ENCODE peak calls at places on chromosomes 3 and 15, in eight cellular contexts. B is dorsolateral prefrontal cortex; N is cardiac muscle cell; Z is thyroid gland; P is CD4-positive, alpha-beta T cell; A is AG10803; J is coronary artery; Y is A673. X is an unnamed sample.
A peak's percentile ranks its signal among the peaks of the same experiment; 100 is the strongest.

GRCh38 chr3:135449046-135449445 is 516.5 kb upstream of the PPP2R3A start:
- DNase-seq in P (no peak), B (no peak), A (no peak), J (no peak), Y (no peak), Z (no peak), N (no peak), X (no peak)

GRCh38 chr3:129688310-129688895 is 81.9 kb upstream of the PLXND1 start:
- DNase-seq in J (peak; percentile 74), Z (peak; percentile 77), A (peak; percentile 72), N (peak; percentile 65), P (no peak), B (peak; percentile 84), Y (peak; percentile 89), X (peak; percentile 30)

GRCh38 chr15:78239811-78240210 is 5.4 kb upstream of the ACSBG1 start:
- DNase-seq in J (no peak), Z (no peak), P (no peak), Y (no peak), N (no peak), A (no peak), B (no peak), X (no peak)

GRCh38 chr3:138003069-138003468 is 6.9 kb upstream of the CLDN18 start:
- DNase-seq in N (no peak), A (no peak), B (no peak), J (no peak), Y (no peak), Z (no peak), P (no peak), X (no peak)

GRCh38 chr15:70127288-70127746 is 29.6 kb upstream of the TLE3 start:
- DNase-seq in Z (no peak), P (no peak), Y (no peak), B (peak; percentile 8), N (no peak), A (no peak), J (no peak), X (no peak)

GRCh38 chr3:191085091-191085490 is 114.0 kb upstream of the OSTN start:
- DNase-seq in N (no peak), Y (no peak), P (no peak), J (no peak), A (peak; percentile 76), B (no peak), Z (no peak), X (no peak)

GRCh38 chr3:10160346-10160745 is 4.4 kb upstream of the IRAK2 start:
- DNase-seq in Z (no peak), N (no peak), P (no peak), B (no peak), A (peak; percentile 71), Y (peak; percentile 76), J (no peak), X (no peak)

GRCh38 chr3:161072076-161072697 is 33.0 kb downstream of the B3GALNT1 start:
- DNase-seq in J (no peak), A (no peak), B (no peak), Z (no peak), P (no peak), N (no peak), Y (no peak), X (no peak)

GRCh38 chr3:165523801-165524200 is 313.4 kb downstream of the BCHE start:
- DNase-seq in Z (no peak), B (no peak), A (no peak), Y (no peak), N (no peak), P (no peak), J (no peak), X (no peak)

GRCh38 chr3:160747437-160747836 is 8.6 kb upstream of the PPM1L start:
- DNase-seq in Z (no peak), N (no peak), A (no peak), P (no peak), Y (no peak), J (no peak), B (no peak), X (no peak)

GRCh38 chr3:148755570-148755969 is 57.9 kb downstream of the AGTR1 start:
- DNase-seq in P (no peak), Z (no peak), J (no peak), Y (no peak), N (no peak), A (no peak), B (no peak), X (no peak)

GRCh38 chr15:60795471-60795870 is 316.5 kb upstream of the ICE2 start:
- DNase-seq in J (no peak), Z (no peak), Y (no peak), A (no peak), P (no peak), B (no peak), N (no peak), X (no peak)

GRCh38 chr3:159779883-159780282 is 208.8 kb upstream of the IL12A start:
- DNase-seq in A (no peak), P (no peak), J (no peak), Y (no peak), Z (no peak), N (no peak), B (no peak), X (no peak)

GRCh38 chr15:70299931-70300858 is 202.5 kb upstream of the TLE3 start:
- DNase-seq in P (peak; percentile 55), Y (no peak), Z (no peak), B (no peak), N (no peak), J (no peak), A (no peak), X (no peak)

GRCh38 chr15:65752151-65752700 is 39.9 kb downstream of the DENND4A start:
- DNase-seq in Z (no peak), B (no peak), Y (no peak), A (no peak), N (no peak), P (no peak), J (no peak), X (no peak)

DNA sequence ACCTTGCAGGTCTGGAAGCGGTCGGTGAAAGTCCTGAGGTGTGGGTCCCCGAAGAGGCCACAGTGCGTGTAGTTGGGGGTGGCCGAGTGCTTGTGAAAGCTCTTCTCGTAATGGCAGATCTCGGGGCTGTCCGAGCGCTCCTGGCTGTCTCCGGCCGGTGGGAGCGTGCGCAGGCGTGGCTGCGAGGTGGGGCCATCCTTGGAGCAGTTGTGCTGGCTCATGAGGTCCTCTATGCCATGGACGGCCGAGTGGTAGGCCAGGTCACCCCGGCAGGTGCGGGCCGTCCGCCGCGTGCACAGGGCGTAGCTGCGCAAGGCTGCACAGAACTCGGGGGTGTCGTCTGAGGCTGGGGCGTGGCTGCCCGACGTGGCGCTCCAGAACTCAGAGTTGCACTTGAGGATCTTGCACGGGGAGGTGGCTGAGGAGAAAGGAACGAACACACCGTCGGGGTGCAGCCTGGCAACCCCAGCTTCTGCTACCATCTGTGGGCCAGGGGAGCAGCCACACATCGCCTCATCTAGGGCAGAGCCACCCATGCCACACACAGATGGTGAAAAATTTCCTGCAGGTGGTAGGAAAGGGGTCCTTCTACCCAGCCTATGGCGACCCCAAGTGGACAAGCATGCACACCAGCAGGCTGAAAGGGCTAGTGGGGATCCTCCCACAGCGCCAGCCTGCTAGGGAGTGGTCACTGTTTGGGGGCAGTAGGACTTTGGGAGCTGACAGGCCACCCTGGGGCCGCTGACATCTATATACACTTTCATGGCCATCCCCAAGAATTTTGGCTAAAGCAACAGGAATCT is 36.7 kb downstream of the RGMA start:
- DNase-seq in Z (no peak), A (no peak), N (no peak), B (no peak), P (no peak), Y (no peak), J (no peak), X (no peak)
- TF ChIP-seq CTCF in Z (no peak), A (no peak), N (no peak), B (no peak), P (peak; percentile 15), Y (peak; percentile 38), J (no peak), X (no peak)

DNA sequence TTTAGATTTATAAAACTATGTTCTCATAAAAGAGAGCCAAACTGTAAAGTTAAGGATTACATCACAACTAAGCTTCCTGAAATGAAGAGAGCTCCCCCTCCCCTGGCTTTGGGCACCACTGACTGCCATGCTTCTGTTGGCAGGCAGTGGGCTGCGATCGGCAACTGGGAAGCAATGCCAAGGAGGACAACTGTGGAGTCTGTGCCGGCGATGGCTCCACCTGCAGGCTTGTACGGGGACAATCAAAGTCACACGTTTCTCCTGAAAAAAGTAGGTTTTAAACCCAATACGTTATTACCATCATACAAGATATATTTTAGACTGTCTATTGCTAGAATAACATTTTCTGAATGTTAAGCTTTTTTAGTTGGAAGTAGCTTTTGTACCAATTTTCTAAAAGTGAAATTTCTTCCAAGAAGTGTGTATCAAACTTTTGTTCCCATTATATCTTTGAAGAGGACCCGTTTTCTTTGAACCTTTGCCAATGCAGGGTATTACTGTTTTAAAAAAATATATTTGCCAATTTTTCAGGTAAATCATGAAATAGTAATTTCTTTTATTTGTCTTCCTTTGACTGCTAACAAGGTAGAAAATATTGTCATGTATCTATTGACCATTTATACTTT is 184.1 kb downstream of the ADAMTSL3 start:
- DNase-seq in N (peak; percentile 65), B (peak; percentile 46), P (no peak), Y (peak; percentile 76), A (no peak), Z (peak; percentile 68), J (no peak), X (peak; percentile 56)
- TF ChIP-seq CTCF in N (peak; percentile 47), B (peak; percentile 55), P (no peak), Y (peak; percentile 76), A (peak; percentile 48), Z (peak; percentile 37), J (no peak), X (peak; percentile 30)

DNA sequence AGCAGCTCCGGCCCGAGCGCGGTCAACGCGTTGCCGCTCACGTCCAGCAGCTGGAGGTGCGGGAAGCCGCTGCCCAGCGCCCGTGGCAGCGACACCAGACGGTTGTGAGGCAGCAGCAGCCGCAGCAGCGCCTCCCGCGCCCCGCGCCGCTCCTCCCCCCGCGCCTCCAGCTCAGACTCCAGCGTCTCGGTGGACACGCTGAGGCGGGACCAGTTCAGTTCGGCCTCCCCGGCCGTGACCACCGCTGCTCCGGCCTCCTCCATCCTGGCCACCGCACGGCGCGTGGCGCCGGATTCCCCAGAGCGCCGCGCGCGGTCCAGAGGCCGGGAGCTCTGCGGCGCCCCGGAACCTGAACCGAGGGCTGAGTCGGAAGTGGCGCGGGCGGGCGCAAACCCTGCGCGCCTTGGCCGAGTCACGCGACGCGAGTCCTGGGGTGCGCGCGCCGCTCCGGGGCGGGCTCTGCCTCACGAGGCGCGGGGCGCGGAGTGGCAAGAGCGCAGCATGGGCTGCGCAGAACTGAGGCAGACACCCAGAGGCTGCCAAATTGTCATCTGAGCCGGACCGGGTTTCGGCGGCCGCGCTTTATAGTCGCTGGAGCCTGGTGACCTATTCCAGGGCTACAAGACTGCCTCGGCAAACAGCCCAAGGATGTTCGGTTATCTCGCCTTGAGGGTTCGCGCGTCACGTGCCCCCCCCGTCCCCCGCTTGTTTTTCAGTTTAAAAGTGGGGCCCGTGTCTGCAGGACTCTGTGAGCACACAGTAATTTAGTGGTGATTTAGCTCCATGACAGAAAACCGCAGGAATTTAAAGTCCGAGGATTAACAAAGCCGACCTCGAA is at the start of gene LRRC58:
- DNase-seq in Y (peak; percentile 97), Z (peak; percentile 91), N (peak; percentile 94), P (peak; percentile 78), J (peak; percentile 95), A (peak; percentile 92), B (peak; percentile 76), X (peak; percentile 64)
- TF ChIP-seq CTCF in Y (peak; percentile 40), Z (peak; percentile 23), N (peak; percentile 32), P (peak; percentile 45), J (peak; percentile 17), A (no peak), B (peak; percentile 49), X (no peak)

DNA sequence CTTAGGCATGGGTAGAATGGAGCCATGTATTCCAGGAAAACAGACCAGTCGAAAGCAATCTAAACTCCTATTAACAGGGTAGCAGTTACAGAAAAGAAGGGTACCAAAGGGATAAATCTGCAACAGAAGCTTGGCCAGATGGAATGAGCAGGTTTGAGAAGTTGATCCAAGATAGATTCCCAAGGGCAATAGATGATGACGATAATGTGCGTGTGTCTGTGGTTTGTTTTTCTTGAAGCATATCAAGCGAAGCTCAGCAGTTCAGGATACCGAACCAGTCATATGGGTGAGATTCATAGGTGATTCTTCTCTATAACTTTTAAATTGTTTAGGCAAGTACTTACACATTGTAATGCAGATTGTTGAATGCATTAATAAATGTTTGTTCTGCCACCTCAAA is 203.8 kb upstream of the SEMA6D start:
- DNase-seq in N (no peak), A (no peak), P (no peak), Y (no peak), J (no peak), Z (no peak), B (no peak), X (no peak)
- TF ChIP-seq CTCF in N (no peak), A (no peak), P (no peak), Y (no peak), J (no peak), Z (no peak), B (no peak), X (no peak)